ENCODE peak calls at places on chromosomes 5 and 9, in six cellular contexts. One of them, this sample, is unnamed.

GRCh38 chr5:58044166-58044565 is 415.7 kb downstream of the PLK2 start:
- DNase-seq in thoracic aorta: no peak
- DNase-seq in thyroid gland: no peak
- DNase-seq in CD4-positive, CD25-positive, alpha-beta regulatory T cell: no peak
- DNase-seq in tibial artery: no peak
- DNase-seq in mesenchymal stem cell: no peak
- DNase-seq in this sample: no peak

GRCh38 chr5:160347453-160347852 is 23.0 kb downstream of the C1QTNF2 start:
- DNase-seq in thoracic aorta: no peak
- DNase-seq in tibial artery: no peak
- DNase-seq in thyroid gland: no peak
- DNase-seq in mesenchymal stem cell: no peak
- DNase-seq in CD4-positive, CD25-positive, alpha-beta regulatory T cell: no peak
- DNase-seq in this sample: no peak

GRCh38 chr5:2374703-2375102 is 376.8 kb downstream of the IRX2 start:
- DNase-seq in CD4-positive, CD25-positive, alpha-beta regulatory T cell: no peak
- DNase-seq in mesenchymal stem cell: no peak
- DNase-seq in tibial artery: no peak
- DNase-seq in thyroid gland: no peak
- DNase-seq in thoracic aorta: no peak
- DNase-seq in this sample: no peak

GRCh38 chr5:134570365-134570758 is 44.9 kb downstream of the JADE2 start:
- DNase-seq in tibial artery: no peak
- DNase-seq in thoracic aorta: no peak
- DNase-seq in CD4-positive, CD25-positive, alpha-beta regulatory T cell: no peak
- DNase-seq in thyroid gland: no peak
- DNase-seq in mesenchymal stem cell: no peak
- DNase-seq in this sample: no peak

GRCh38 chr9:71806916-71807315 is 38.6 kb upstream of the CEMIP2 start:
- DNase-seq in mesenchymal stem cell: peak; percentile 70
- DNase-seq in tibial artery: peak; percentile 74
- DNase-seq in CD4-positive, CD25-positive, alpha-beta regulatory T cell: peak; percentile 39
- DNase-seq in thoracic aorta: peak; percentile 9
- DNase-seq in thyroid gland: peak; percentile 70
- DNase-seq in this sample: peak; percentile 65

GRCh38 chr5:74875994-74876791 is 10.0 kb upstream of the FAM169A start:
- DNase-seq in CD4-positive, CD25-positive, alpha-beta regulatory T cell: no peak
- DNase-seq in mesenchymal stem cell: no peak
- DNase-seq in thyroid gland: no peak
- DNase-seq in thoracic aorta: no peak
- DNase-seq in tibial artery: no peak
- DNase-seq in this sample: no peak

GRCh38 chr9:98532147-98532546 is 176.6 kb downstream of the GABBR2 start:
- DNase-seq in tibial artery: no peak
- DNase-seq in CD4-positive, CD25-positive, alpha-beta regulatory T cell: no peak
- DNase-seq in thyroid gland: no peak
- DNase-seq in mesenchymal stem cell: no peak
- DNase-seq in thoracic aorta: no peak
- DNase-seq in this sample: no peak

GRCh38 chr5:25028994-25029393 is 384.2 kb upstream of the CDH10 start:
- DNase-seq in CD4-positive, CD25-positive, alpha-beta regulatory T cell: no peak
- DNase-seq in thyroid gland: no peak
- DNase-seq in mesenchymal stem cell: peak; percentile 3
- DNase-seq in tibial artery: no peak
- DNase-seq in thoracic aorta: no peak
- DNase-seq in this sample: no peak

GRCh38 chr9:34576593-34576935 is 13.0 kb downstream of the CNTFR start:
- DNase-seq in tibial artery: no peak
- DNase-seq in thoracic aorta: no peak
- DNase-seq in mesenchymal stem cell: no peak
- DNase-seq in CD4-positive, CD25-positive, alpha-beta regulatory T cell: no peak
- DNase-seq in thyroid gland: no peak
- DNase-seq in this sample: no peak

GRCh38 chr9:123753669-123754307 is 176.1 kb downstream of the DENND1A start:
- DNase-seq in CD4-positive, CD25-positive, alpha-beta regulatory T cell: no peak
- DNase-seq in tibial artery: no peak
- DNase-seq in thoracic aorta: no peak
- DNase-seq in thyroid gland: no peak
- DNase-seq in mesenchymal stem cell: no peak
- DNase-seq in this sample: no peak

GRCh38 chr9:114929166-114929565 is 1.2 kb downstream of the TNFSF8 start:
- DNase-seq in tibial artery: no peak
- DNase-seq in CD4-positive, CD25-positive, alpha-beta regulatory T cell: no peak
- DNase-seq in thoracic aorta: no peak
- DNase-seq in thyroid gland: no peak
- DNase-seq in mesenchymal stem cell: no peak
- DNase-seq in this sample: no peak

GRCh38 chr5:179055436-179055835 is 4.7 kb upstream of the ZNF354C start:
- DNase-seq in thoracic aorta: no peak
- DNase-seq in thyroid gland: no peak
- DNase-seq in CD4-positive, CD25-positive, alpha-beta regulatory T cell: no peak
- DNase-seq in tibial artery: no peak
- DNase-seq in mesenchymal stem cell: no peak
- DNase-seq in this sample: no peak

GRCh38 chr9:30075451-30076199 is 2308.8 kb upstream of the ACO1 start:
- DNase-seq in tibial artery: no peak
- DNase-seq in thyroid gland: no peak
- DNase-seq in CD4-positive, CD25-positive, alpha-beta regulatory T cell: no peak
- DNase-seq in thoracic aorta: no peak
- DNase-seq in mesenchymal stem cell: peak; percentile 34
- DNase-seq in this sample: no peak

GRCh38 chr5:77629553-77630245 is 8.8 kb downstream of the OTP start:
- DNase-seq in mesenchymal stem cell: no peak
- DNase-seq in tibial artery: no peak
- DNase-seq in CD4-positive, CD25-positive, alpha-beta regulatory T cell: no peak
- DNase-seq in thoracic aorta: no peak
- DNase-seq in thyroid gland: no peak
- DNase-seq in this sample: no peak

GRCh38 chr5:81233080-81233634 is at the start of gene CKMT2:
- DNase-seq in mesenchymal stem cell: peak; percentile 49
- DNase-seq in thoracic aorta: peak; percentile 38
- DNase-seq in CD4-positive, CD25-positive, alpha-beta regulatory T cell: no peak
- DNase-seq in tibial artery: peak; percentile 94
- DNase-seq in thyroid gland: peak; percentile 91
- DNase-seq in this sample: peak; percentile 89

GRCh38 chr5:167208911-167209310 is 1082.5 kb upstream of the WWC1 start:
- DNase-seq in mesenchymal stem cell: peak; percentile 3
- DNase-seq in CD4-positive, CD25-positive, alpha-beta regulatory T cell: no peak
- DNase-seq in thoracic aorta: no peak
- DNase-seq in thyroid gland: no peak
- DNase-seq in tibial artery: no peak
- DNase-seq in this sample: no peak

GRCh38 chr9:1869843-1870242 is 145.3 kb upstream of the SMARCA2 start:
- DNase-seq in CD4-positive, CD25-positive, alpha-beta regulatory T cell: no peak
- DNase-seq in mesenchymal stem cell: no peak
- DNase-seq in tibial artery: no peak
- DNase-seq in thoracic aorta: no peak
- DNase-seq in thyroid gland: peak; percentile 3
- DNase-seq in this sample: no peak

GRCh38 chr9:98129451-98129881 is 10.4 kb upstream of the TRIM14 start:
- DNase-seq in tibial artery: peak; percentile 33
- DNase-seq in mesenchymal stem cell: no peak
- DNase-seq in thyroid gland: no peak
- DNase-seq in CD4-positive, CD25-positive, alpha-beta regulatory T cell: no peak
- DNase-seq in thoracic aorta: no peak
- DNase-seq in this sample: no peak

GRCh38 chr9:111605041-111605559 is 5.7 kb upstream of the PTGR1 start:
- DNase-seq in thyroid gland: no peak
- DNase-seq in CD4-positive, CD25-positive, alpha-beta regulatory T cell: no peak
- DNase-seq in mesenchymal stem cell: no peak
- DNase-seq in thoracic aorta: no peak
- DNase-seq in tibial artery: no peak
- DNase-seq in this sample: no peak

GRCh38 chr9:76530458-76531100 is 71.6 kb downstream of the GCNT1 start:
- DNase-seq in tibial artery: no peak
- DNase-seq in thoracic aorta: no peak
- DNase-seq in CD4-positive, CD25-positive, alpha-beta regulatory T cell: no peak
- DNase-seq in mesenchymal stem cell: no peak
- DNase-seq in thyroid gland: no peak
- DNase-seq in this sample: no peak

GRCh38 chr5:124742521-124742920 is 3.9 kb downstream of the ZNF608 start:
- DNase-seq in mesenchymal stem cell: no peak
- DNase-seq in CD4-positive, CD25-positive, alpha-beta regulatory T cell: no peak
- DNase-seq in thyroid gland: no peak
- DNase-seq in thoracic aorta: no peak
- DNase-seq in tibial artery: no peak
- DNase-seq in this sample: no peak

GRCh38 chr5:124740055-124740454 is 6.4 kb downstream of the ZNF608 start:
- DNase-seq in tibial artery: no peak
- DNase-seq in thoracic aorta: no peak
- DNase-seq in CD4-positive, CD25-positive, alpha-beta regulatory T cell: no peak
- DNase-seq in thyroid gland: no peak
- DNase-seq in mesenchymal stem cell: no peak
- DNase-seq in this sample: no peak

GRCh38 chr5:124741711-124742496 is 4.5 kb downstream of the ZNF608 start:
- DNase-seq in CD4-positive, CD25-positive, alpha-beta regulatory T cell: no peak
- DNase-seq in thoracic aorta: no peak
- DNase-seq in thyroid gland: peak; percentile 61
- DNase-seq in mesenchymal stem cell: peak; percentile 93
- DNase-seq in tibial artery: no peak
- DNase-seq in this sample: no peak

GRCh38 chr5:124742983-124743533 is 3.4 kb downstream of the ZNF608 start:
- DNase-seq in tibial artery: peak; percentile 57
- DNase-seq in mesenchymal stem cell: peak; percentile 86
- DNase-seq in CD4-positive, CD25-positive, alpha-beta regulatory T cell: no peak
- DNase-seq in thyroid gland: peak; percentile 30
- DNase-seq in thoracic aorta: no peak
- DNase-seq in this sample: no peak

DNA sequence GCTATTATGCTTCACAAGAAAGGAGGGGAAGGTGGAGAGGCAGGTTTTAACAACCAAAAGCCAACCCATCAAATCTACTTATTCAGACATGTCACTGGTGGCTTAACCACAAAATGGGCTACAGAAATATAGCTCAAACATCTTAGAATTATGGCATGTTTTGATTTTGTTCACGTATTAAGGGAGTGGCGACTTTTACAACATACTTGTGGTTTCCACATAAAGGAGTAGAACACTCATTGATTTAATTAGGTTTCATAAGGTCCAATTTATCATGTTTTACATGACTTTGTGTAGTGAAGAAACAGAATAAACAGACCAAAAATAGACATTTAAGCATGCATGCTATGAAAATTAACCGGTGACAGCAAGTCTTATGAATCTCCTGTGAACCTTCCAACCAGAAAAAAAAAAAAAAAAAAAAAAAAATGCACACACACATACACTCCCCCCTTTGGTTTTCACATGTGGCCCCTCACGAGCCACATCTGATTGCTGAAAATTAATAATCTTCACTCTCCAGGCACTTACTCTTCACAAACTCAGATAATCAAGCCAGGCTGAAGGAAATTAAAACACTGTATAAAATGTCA is 5.4 kb downstream of the ZNF608 start:
- DNase-seq in thoracic aorta: no peak
- DNase-seq in thyroid gland: no peak
- DNase-seq in mesenchymal stem cell: peak; percentile 43
- DNase-seq in CD4-positive, CD25-positive, alpha-beta regulatory T cell: no peak
- DNase-seq in tibial artery: no peak
- DNase-seq in this sample: no peak
- H3K4me1 ChIP-seq in thoracic aorta: peaks cover 44% of the 10 kb centered on the region
- H3K4me1 ChIP-seq in thyroid gland: peaks cover 64% of the 10 kb centered on the region
- H3K4me1 ChIP-seq in mesenchymal stem cell: peaks cover 2% of the 10 kb centered on the region
- H3K4me1 ChIP-seq in CD4-positive, CD25-positive, alpha-beta regulatory T cell: no peaks in the 10 kb centered on the region
- H3K4me1 ChIP-seq in tibial artery: peaks cover 4% of the 10 kb centered on the region
- H3K4me1 ChIP-seq in this sample: peaks cover 23% of the 10 kb centered on the region

DNA sequence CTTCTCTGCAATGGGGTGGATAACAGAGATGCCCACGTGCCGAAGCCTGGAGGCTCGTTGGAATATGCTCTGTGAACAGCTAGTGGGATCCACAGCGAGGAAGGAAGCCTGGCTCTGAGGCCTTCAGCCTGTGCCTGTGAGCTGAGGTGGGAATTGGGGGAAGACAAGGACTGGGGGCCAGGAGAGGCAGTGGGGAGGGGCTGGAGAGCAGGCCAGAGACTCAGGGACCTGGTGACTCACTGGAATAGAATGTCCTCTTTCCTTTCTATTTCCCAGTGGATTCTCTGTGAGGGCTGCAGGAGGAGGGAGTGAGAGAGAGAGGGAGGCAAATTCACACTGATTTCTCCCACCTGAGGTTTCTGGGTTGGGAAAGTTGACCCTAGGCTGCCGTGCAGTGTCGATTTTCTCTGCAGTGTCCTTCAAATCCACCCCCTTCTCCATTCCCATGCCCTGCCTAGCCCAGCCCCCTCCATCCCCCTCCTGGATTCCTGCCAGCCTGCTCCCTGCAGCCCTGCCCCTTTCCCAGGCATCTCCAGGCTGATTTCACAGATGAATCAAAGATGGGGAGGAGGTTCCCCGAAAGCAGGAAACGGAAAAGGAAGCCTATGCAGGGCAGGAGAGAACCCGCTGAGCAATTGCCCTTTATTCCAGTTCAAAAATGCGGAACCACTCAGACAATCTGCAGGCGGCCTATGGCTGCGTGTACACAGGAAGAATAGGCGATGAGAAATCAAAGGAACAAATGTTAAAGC is 1.4 kb upstream of the SPAAR start:
- DNase-seq in tibial artery: peak; percentile 89
- DNase-seq in thyroid gland: peak; percentile 71
- DNase-seq in mesenchymal stem cell: peak; percentile 93
- DNase-seq in CD4-positive, CD25-positive, alpha-beta regulatory T cell: no peak
- DNase-seq in thoracic aorta: no peak
- DNase-seq in this sample: peak; percentile 79
- H3K4me3 ChIP-seq in tibial artery: peak overlapping the region; percentile 47
- H3K4me3 ChIP-seq in thyroid gland: no peak overlapping the region
- H3K4me3 ChIP-seq in mesenchymal stem cell: no peak overlapping the region
- H3K4me3 ChIP-seq in CD4-positive, CD25-positive, alpha-beta regulatory T cell: no peak overlapping the region
- H3K4me3 ChIP-seq in thoracic aorta: peak overlapping the region; percentile 51
- H3K4me3 ChIP-seq in this sample: peak overlapping the region; percentile 32

GRCh38 chr5:157384971-157385709 is 74.9 kb upstream of the NIPAL4 start:
- DNase-seq in tibial artery: peak; percentile 87
- DNase-seq in thoracic aorta: peak; percentile 52
- DNase-seq in mesenchymal stem cell: peak; percentile 98
- DNase-seq in CD4-positive, CD25-positive, alpha-beta regulatory T cell: no peak
- DNase-seq in thyroid gland: peak; percentile 60
- DNase-seq in this sample: no peak

GRCh38 chr5:157388148-157388547 is 71.9 kb upstream of the NIPAL4 start:
- DNase-seq in thyroid gland: no peak
- DNase-seq in tibial artery: no peak
- DNase-seq in CD4-positive, CD25-positive, alpha-beta regulatory T cell: no peak
- DNase-seq in thoracic aorta: no peak
- DNase-seq in mesenchymal stem cell: peak; percentile 44
- DNase-seq in this sample: no peak

GRCh38 chr5:157389103-157389502 is 70.9 kb upstream of the NIPAL4 start:
- DNase-seq in mesenchymal stem cell: no peak
- DNase-seq in tibial artery: no peak
- DNase-seq in thyroid gland: no peak
- DNase-seq in CD4-positive, CD25-positive, alpha-beta regulatory T cell: no peak
- DNase-seq in thoracic aorta: no peak
- DNase-seq in this sample: no peak

GRCh38 chr5:157387164-157387563 is 72.8 kb upstream of the NIPAL4 start:
- DNase-seq in thyroid gland: no peak
- DNase-seq in thoracic aorta: no peak
- DNase-seq in CD4-positive, CD25-positive, alpha-beta regulatory T cell: no peak
- DNase-seq in mesenchymal stem cell: no peak
- DNase-seq in tibial artery: no peak
- DNase-seq in this sample: no peak

GRCh38 chr5:157387683-157388093 is 72.3 kb upstream of the NIPAL4 start:
- DNase-seq in CD4-positive, CD25-positive, alpha-beta regulatory T cell: no peak
- DNase-seq in thyroid gland: no peak
- DNase-seq in thoracic aorta: peak; percentile 49
- DNase-seq in mesenchymal stem cell: peak; percentile 95
- DNase-seq in tibial artery: no peak
- DNase-seq in this sample: no peak
- H3K27ac ChIP-seq in CD4-positive, CD25-positive, alpha-beta regulatory T cell: peak overlapping the region; percentile 37
- H3K27ac ChIP-seq in thyroid gland: no peak overlapping the region
- H3K27ac ChIP-seq in thoracic aorta: peak overlapping the region; percentile 95
- H3K27ac ChIP-seq in mesenchymal stem cell: peak overlapping the region; percentile 85
- H3K27ac ChIP-seq in tibial artery: peak overlapping the region; percentile 89
- H3K27ac ChIP-seq in this sample: no peak overlapping the region

GRCh38 chr5:151772868-151773561 is 1.3 kb downstream of the G3BP1 start:
- DNase-seq in thyroid gland: no peak
- DNase-seq in tibial artery: no peak
- DNase-seq in mesenchymal stem cell: peak; percentile 78
- DNase-seq in thoracic aorta: no peak
- DNase-seq in CD4-positive, CD25-positive, alpha-beta regulatory T cell: no peak
- DNase-seq in this sample: no peak
- H3K4me1 ChIP-seq in thyroid gland: peaks cover 24% of the 10 kb centered on the region
- H3K4me1 ChIP-seq in tibial artery: peaks cover 32% of the 10 kb centered on the region
- H3K4me1 ChIP-seq in mesenchymal stem cell: peaks cover 6% of the 10 kb centered on the region
- H3K4me1 ChIP-seq in thoracic aorta: peaks cover 51% of the 10 kb centered on the region
- H3K4me1 ChIP-seq in CD4-positive, CD25-positive, alpha-beta regulatory T cell: peaks cover 64% of the 10 kb centered on the region
- H3K4me1 ChIP-seq in this sample: peaks cover 50% of the 10 kb centered on the region

This sample was measured in upper lobe of right lung.